ENCODE peak calls at places on chromosomes 6 and 20, in five cellular contexts. One of them, this sample, is unnamed. For H3K9me3, the result is how much of the 10 kb centered on the place peaks cover.

GRCh38 chr6:161336479-161336878 is 62.6 kb upstream of the AGPAT4 start:
- DNase-seq in A549: no peak
- DNase-seq in IMR-90: no peak
- DNase-seq in fibroblast of lung: no peak
- DNase-seq in hepatocyte: no peak
- DNase-seq in this sample: no peak

GRCh38 chr20:38894091-38894847 is 31.9 kb upstream of the FAM83D start:
- DNase-seq in A549: peak
- DNase-seq in IMR-90: no peak
- DNase-seq in fibroblast of lung: no peak
- DNase-seq in hepatocyte: no peak
- DNase-seq in this sample: no peak

GRCh38 chr6:37709250-37709931 is 11.7 kb upstream of the MDGA1 start:
- DNase-seq in A549: no peak
- DNase-seq in IMR-90: no peak
- DNase-seq in fibroblast of lung: no peak
- DNase-seq in hepatocyte: no peak
- DNase-seq in this sample: no peak

GRCh38 chr6:98036344-98036743 is 753.3 kb upstream of the MMS22L start:
- DNase-seq in A549: no peak
- DNase-seq in IMR-90: no peak
- DNase-seq in fibroblast of lung: no peak
- DNase-seq in hepatocyte: no peak
- DNase-seq in this sample: no peak

GRCh38 chr6:86723729-86724128 is 213.6 kb upstream of the HTR1E start:
- DNase-seq in A549: peak
- DNase-seq in IMR-90: no peak
- DNase-seq in fibroblast of lung: no peak
- DNase-seq in hepatocyte: no peak
- DNase-seq in this sample: no peak

GRCh38 chr20:50588034-50588736 is 78.0 kb downstream of the PTPN1 start:
- DNase-seq in A549: peak
- DNase-seq in IMR-90: peak
- DNase-seq in fibroblast of lung: peak
- DNase-seq in hepatocyte: peak
- DNase-seq in this sample: peak

GRCh38 chr6:108752733-108753392 is 95.4 kb upstream of the ARMC2 start:
- DNase-seq in A549: no peak
- DNase-seq in IMR-90: no peak
- DNase-seq in fibroblast of lung: no peak
- DNase-seq in hepatocyte: no peak
- DNase-seq in this sample: no peak

GRCh38 chr20:41182296-41183212 is 45.2 kb downstream of the PLCG1 start:
- DNase-seq in A549: no peak
- DNase-seq in IMR-90: no peak
- DNase-seq in fibroblast of lung: no peak
- DNase-seq in hepatocyte: peak
- DNase-seq in this sample: no peak

GRCh38 chr20:13331536-13331935 is 110.5 kb downstream of the ISM1 start:
- DNase-seq in A549: no peak
- DNase-seq in IMR-90: no peak
- DNase-seq in fibroblast of lung: no peak
- DNase-seq in hepatocyte: no peak
- DNase-seq in this sample: no peak

GRCh38 chr20:54140486-54140885 is 33.3 kb downstream of the CYP24A1 start:
- DNase-seq in A549: no peak
- DNase-seq in IMR-90: no peak
- DNase-seq in fibroblast of lung: no peak
- DNase-seq in hepatocyte: no peak
- DNase-seq in this sample: no peak
- H3K9me3 ChIP-seq in A549: under half
- H3K9me3 ChIP-seq in IMR-90: under half
- H3K9me3 ChIP-seq in fibroblast of lung: under half
- H3K9me3 ChIP-seq in hepatocyte: under half
- H3K9me3 ChIP-seq in this sample: under half

GRCh38 chr20:56215115-56215514 is 33.4 kb upstream of the MC3R start:
- DNase-seq in A549: no peak
- DNase-seq in IMR-90: no peak
- DNase-seq in fibroblast of lung: no peak
- DNase-seq in hepatocyte: no peak
- DNase-seq in this sample: no peak

GRCh38 chr20:56223352-56223751 is 25.2 kb upstream of the MC3R start:
- DNase-seq in A549: no peak
- DNase-seq in IMR-90: no peak
- DNase-seq in fibroblast of lung: no peak
- DNase-seq in hepatocyte: no peak
- DNase-seq in this sample: no peak

GRCh38 chr20:56222945-56223344 is 25.6 kb upstream of the MC3R start:
- DNase-seq in A549: no peak
- DNase-seq in IMR-90: no peak
- DNase-seq in fibroblast of lung: no peak
- DNase-seq in hepatocyte: no peak
- DNase-seq in this sample: no peak

GRCh38 chr20:56222201-56222600 is 26.3 kb upstream of the MC3R start:
- DNase-seq in A549: no peak
- DNase-seq in IMR-90: no peak
- DNase-seq in fibroblast of lung: no peak
- DNase-seq in hepatocyte: no peak
- DNase-seq in this sample: no peak

GRCh38 chr20:56217820-56218219 is 30.7 kb upstream of the MC3R start:
- DNase-seq in A549: no peak
- DNase-seq in IMR-90: no peak
- DNase-seq in fibroblast of lung: no peak
- DNase-seq in hepatocyte: no peak
- DNase-seq in this sample: no peak
- H3K9me3 ChIP-seq in A549: under half
- H3K9me3 ChIP-seq in IMR-90: under half
- H3K9me3 ChIP-seq in fibroblast of lung: under half
- H3K9me3 ChIP-seq in hepatocyte: under half
- H3K9me3 ChIP-seq in this sample: under half

DNA sequence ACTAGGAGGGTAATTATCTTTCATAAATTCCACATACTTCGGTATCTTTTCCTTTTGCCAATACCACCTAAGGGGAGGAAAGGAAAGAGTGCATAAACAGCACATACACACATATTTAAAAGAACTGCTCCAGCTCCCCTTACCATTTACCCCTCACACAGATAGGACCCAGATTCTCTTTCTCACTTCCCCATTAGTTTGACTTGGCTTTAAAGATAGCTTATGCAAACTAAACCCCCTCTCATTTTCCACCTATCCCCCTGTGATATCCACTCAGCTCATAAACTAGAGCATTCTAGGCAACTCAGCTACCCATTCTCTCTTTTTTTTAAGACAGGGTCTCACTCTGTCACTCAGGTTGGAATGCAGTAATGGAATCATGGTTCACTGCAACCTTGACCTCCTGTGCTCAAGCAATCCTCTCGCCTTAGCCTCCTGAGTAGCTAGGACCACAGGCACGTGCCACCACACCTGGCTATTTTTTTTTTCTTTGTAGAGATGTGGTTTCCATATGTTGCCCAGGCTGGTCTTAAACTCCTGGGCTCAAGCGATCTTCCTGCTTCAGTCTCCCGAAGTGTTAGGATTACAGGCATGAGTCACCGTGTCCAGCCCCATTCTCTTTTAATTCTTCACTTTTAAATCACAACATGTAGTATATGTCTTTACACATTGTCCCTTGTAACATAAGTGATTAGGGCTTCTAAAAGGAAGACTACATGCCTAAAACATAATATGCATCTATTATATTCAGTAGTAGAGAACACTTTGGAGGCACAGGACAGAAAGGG is 4.0 kb downstream of the FUCA2 start:
- DNase-seq in A549: no peak
- DNase-seq in IMR-90: peak
- DNase-seq in fibroblast of lung: peak
- DNase-seq in hepatocyte: no peak
- DNase-seq in this sample: no peak
- H3K9me3 ChIP-seq in A549: under half
- H3K9me3 ChIP-seq in IMR-90: under half
- H3K9me3 ChIP-seq in fibroblast of lung: under half
- H3K9me3 ChIP-seq in hepatocyte: under half
- H3K9me3 ChIP-seq in this sample: under half

GRCh38 chr20:21421601-21422236 is 24.4 kb upstream of the NKX2-4 start:
- DNase-seq in A549: no peak
- DNase-seq in IMR-90: no peak
- DNase-seq in fibroblast of lung: no peak
- DNase-seq in hepatocyte: no peak
- DNase-seq in this sample: no peak
- H3K9me3 ChIP-seq in A549: under half
- H3K9me3 ChIP-seq in IMR-90: under half
- H3K9me3 ChIP-seq in fibroblast of lung: under half
- H3K9me3 ChIP-seq in hepatocyte: under half
- H3K9me3 ChIP-seq in this sample: under half

DNA sequence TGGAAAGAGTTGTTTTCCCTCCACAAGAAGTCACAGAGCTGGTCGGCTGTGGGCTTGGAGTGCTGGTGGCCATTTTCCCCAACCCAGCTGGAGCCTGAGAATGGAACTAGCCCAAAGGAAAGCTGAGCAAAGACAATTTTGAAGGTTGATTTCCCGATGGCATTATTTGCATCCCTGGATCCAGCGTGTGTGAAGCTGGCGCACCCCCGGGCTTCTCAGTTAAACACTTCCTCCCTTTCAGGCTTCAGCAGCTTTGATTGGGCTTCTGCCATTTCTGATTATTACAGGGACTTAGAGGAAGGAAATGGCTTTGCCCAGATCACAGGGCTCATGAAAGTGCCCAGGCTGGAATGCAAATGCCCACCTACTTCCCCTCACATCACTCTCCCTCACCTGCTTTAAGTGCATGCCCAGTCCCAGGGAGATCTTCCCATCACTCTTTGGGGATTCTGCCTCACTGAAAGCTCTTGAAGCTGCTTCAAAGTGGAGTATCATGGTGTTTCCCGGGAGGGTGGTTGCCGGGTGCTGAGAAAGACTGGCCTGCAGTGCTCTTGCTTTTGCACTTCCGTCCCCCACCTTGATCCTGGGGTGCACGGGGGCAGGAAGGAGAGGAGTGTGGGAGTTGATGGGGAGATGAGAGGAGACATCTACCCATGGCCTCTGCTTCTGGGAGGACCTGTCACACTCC is 28.2 kb downstream of the PHACTR3 start:
- DNase-seq in A549: no peak
- DNase-seq in IMR-90: no peak
- DNase-seq in fibroblast of lung: no peak
- DNase-seq in hepatocyte: no peak
- DNase-seq in this sample: no peak
- H3K9me3 ChIP-seq in A549: under half
- H3K9me3 ChIP-seq in IMR-90: under half
- H3K9me3 ChIP-seq in fibroblast of lung: under half
- H3K9me3 ChIP-seq in hepatocyte: under half
- H3K9me3 ChIP-seq in this sample: under half

GRCh38 chr6:40176117-40176516 is 241.9 kb upstream of the MOCS1 start:
- DNase-seq in A549: no peak
- DNase-seq in IMR-90: no peak
- DNase-seq in fibroblast of lung: no peak
- DNase-seq in hepatocyte: no peak
- DNase-seq in this sample: no peak

GRCh38 chr6:40185486-40185885 is 251.2 kb upstream of the MOCS1 start:
- DNase-seq in A549: no peak
- DNase-seq in IMR-90: no peak
- DNase-seq in fibroblast of lung: no peak
- DNase-seq in hepatocyte: no peak
- DNase-seq in this sample: no peak

GRCh38 chr6:40183902-40184301 is 249.6 kb upstream of the MOCS1 start:
- DNase-seq in A549: no peak
- DNase-seq in IMR-90: no peak
- DNase-seq in fibroblast of lung: no peak
- DNase-seq in hepatocyte: no peak
- DNase-seq in this sample: no peak

GRCh38 chr6:40177596-40177995 is 243.3 kb upstream of the MOCS1 start:
- DNase-seq in A549: no peak
- DNase-seq in IMR-90: no peak
- DNase-seq in fibroblast of lung: no peak
- DNase-seq in hepatocyte: no peak
- DNase-seq in this sample: no peak

GRCh38 chr6:40181367-40181766 is 247.1 kb upstream of the MOCS1 start:
- DNase-seq in A549: no peak
- DNase-seq in IMR-90: no peak
- DNase-seq in fibroblast of lung: no peak
- DNase-seq in hepatocyte: no peak
- DNase-seq in this sample: no peak
- H3K9me3 ChIP-seq in A549: under half
- H3K9me3 ChIP-seq in IMR-90: under half
- H3K9me3 ChIP-seq in fibroblast of lung: under half
- H3K9me3 ChIP-seq in hepatocyte: under half
- H3K9me3 ChIP-seq in this sample: under half

DNA sequence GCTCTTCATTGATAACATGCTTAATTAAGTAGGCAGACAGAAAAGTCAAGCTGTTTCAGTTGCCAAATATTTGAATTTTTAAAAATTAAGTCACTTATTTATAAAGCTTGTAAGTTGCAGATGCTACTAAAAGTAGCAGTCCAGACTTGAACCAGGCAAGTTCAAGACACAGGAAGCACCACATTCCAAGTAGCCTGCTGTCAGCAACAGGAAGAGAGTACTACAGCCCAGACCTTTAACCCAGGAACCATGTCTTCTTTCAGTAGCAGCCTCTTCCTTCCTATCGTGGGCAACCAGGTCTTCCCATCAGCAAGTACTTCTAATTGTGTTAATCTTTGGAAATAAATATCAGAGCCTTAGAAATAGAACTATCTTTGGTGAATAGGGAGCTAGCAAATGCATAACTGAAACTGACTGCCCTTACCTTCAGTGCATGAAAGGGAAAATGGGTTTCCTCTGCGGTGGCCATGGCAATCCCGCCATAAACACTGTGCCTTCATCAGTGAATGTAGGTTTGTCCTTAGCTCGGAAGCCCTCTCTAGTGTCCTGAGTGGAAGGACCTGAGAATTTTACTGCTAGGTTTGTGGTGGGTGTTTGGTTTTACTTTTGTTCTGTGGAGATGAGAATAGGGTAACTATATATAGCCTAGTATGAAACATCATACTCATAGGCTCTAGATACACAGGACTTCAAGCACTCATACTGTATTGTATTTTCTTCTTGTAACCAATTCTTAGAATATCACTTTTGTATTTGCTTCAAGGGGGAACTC is 95.6 kb downstream of the SYCP2 start:
- DNase-seq in A549: no peak
- DNase-seq in IMR-90: no peak
- DNase-seq in fibroblast of lung: no peak
- DNase-seq in hepatocyte: no peak
- DNase-seq in this sample: no peak
- H3K9me3 ChIP-seq in A549: under half
- H3K9me3 ChIP-seq in IMR-90: under half
- H3K9me3 ChIP-seq in fibroblast of lung: under half
- H3K9me3 ChIP-seq in hepatocyte: under half
- H3K9me3 ChIP-seq in this sample: under half